ENCODE peak calls at places on chromosomes 4 and X, in eight cellular contexts. D, N, J, P, X, K, A and Y are unnamed samples.

GRCh38 chr4:75653845-75654503 is 19.2 kb downstream of the G3BP2 start:
- DNase-seq in D (no peak), N (no peak), J (peak; percentile 46), P (peak; percentile 50), X (peak; percentile 61), K (peak; percentile 59), A (peak; percentile 51), Y (no peak)

GRCh38 chr4:94642561-94642866 is 115.2 kb upstream of the BMPR1B start:
- DNase-seq in D (no peak), N (no peak), J (no peak), P (no peak), X (no peak), K (peak; percentile 41), A (no peak), Y (no peak)

GRCh38 chr4:108117473-108118182 is 51.1 kb downstream of the LEF1 start:
- DNase-seq in D (peak; percentile 39), N (no peak), J (no peak), P (peak; percentile 90), X (no peak), K (no peak), A (no peak), Y (peak; percentile 40)

GRCh38 chr4:145909773-145910172 is 28.9 kb downstream of the ZNF827 start:
- DNase-seq in D (no peak), N (no peak), J (no peak), P (no peak), X (no peak), K (peak; percentile 10), A (no peak), Y (no peak)

GRCh38 chr4:98630804-98631454 is 27.5 kb downstream of the TSPAN5 start:
- DNase-seq in D (no peak), N (no peak), J (no peak), P (no peak), X (no peak), K (peak; percentile 8), A (no peak), Y (no peak)

GRCh38 chr4:181802207-181802606 is 441.0 kb upstream of the TENM3 start:
- DNase-seq in D (no peak), N (no peak), J (no peak), P (no peak), X (no peak), K (no peak), A (no peak), Y (no peak)

GRCh38 chr4:86481429-86481828 is 112.7 kb upstream of the PTPN13 start:
- DNase-seq in D (no peak), N (no peak), J (no peak), P (peak; percentile 67), X (no peak), K (no peak), A (no peak), Y (no peak)

GRCh38 chr4:105426187-105426897 is 47.5 kb downstream of the PPA2 start:
- DNase-seq in D (no peak), N (no peak), J (no peak), P (no peak), X (no peak), K (no peak), A (no peak), Y (no peak)

GRCh38 chr4:108492816-108493595 is 127.4 kb upstream of the RPL34 start:
- DNase-seq in D (peak; percentile 39), N (peak; percentile 73), J (peak; percentile 39), P (peak; percentile 75), X (no peak), K (peak; percentile 23), A (peak; percentile 15), Y (peak; percentile 50)

GRCh38 chr4:17809667-17810066 is 890 bp downstream of the DCAF16 start:
- DNase-seq in D (peak; percentile 32), N (no peak), J (no peak), P (no peak), X (peak; percentile 14), K (peak; percentile 10), A (no peak), Y (peak; percentile 23)

GRCh38 chr4:2909583-2909982 is 53.6 kb downstream of the NOP14 start:
- DNase-seq in D (no peak), N (no peak), J (no peak), P (no peak), X (no peak), K (no peak), A (no peak), Y (no peak)
- H4K20me1 ChIP-seq in D (no peaks in the 10 kb centered on the region), N (no peaks in the 10 kb centered on the region), J (no peaks in the 10 kb centered on the region), P (peaks cover 7% of the 10 kb centered on the region), X (no peaks in the 10 kb centered on the region), K (no peaks in the 10 kb centered on the region), A (no peaks in the 10 kb centered on the region), Y (peaks cover 6% of the 10 kb centered on the region)

GRCh38 chrX:49878834-49879655 is at the start of gene USP27X:
- DNase-seq in D (peak; percentile 73), N (peak; percentile 81), J (peak; percentile 75), P (peak; percentile 91), X (peak; percentile 77), K (peak; percentile 89), A (peak; percentile 88), Y (no peak)
- H3K4me3 ChIP-seq in D (peak within 1 kb of the TSS; percentile 68), N (peak within 1 kb of the TSS; percentile 61), J (peak within 1 kb of the TSS; percentile 64), P (peak within 1 kb of the TSS; percentile 60), X (peak within 1 kb of the TSS; percentile 62), K (peak within 1 kb of the TSS; percentile 82), A (peak within 1 kb of the TSS; percentile 1), Y (no peak within 1 kb of the TSS)

GRCh38 chrX:133258481-133258880 is 40.3 kb upstream of the TFDP3 start:
- DNase-seq in D (no peak), N (no peak), J (peak; percentile 34), P (no peak), X (no peak), K (peak; percentile 68), A (no peak), Y (no peak)
- H3K4me2 ChIP-seq in D (no peak overlapping the region), N (no peak overlapping the region), J (no peak overlapping the region), P (no peak overlapping the region), X (no peak overlapping the region), K (no peak overlapping the region), A (no peak overlapping the region), Y (no peak overlapping the region)

GRCh38 chrX:68896581-68896980 is 67.8 kb downstream of the EFNB1 start:
- DNase-seq in D (no peak), N (no peak), J (no peak), P (no peak), X (no peak), K (no peak), A (no peak), Y (no peak)
- H4K20me1 ChIP-seq in D (no peaks in the 10 kb centered on the region), N (no peaks in the 10 kb centered on the region), J (no peaks in the 10 kb centered on the region), P (no peaks in the 10 kb centered on the region), X (no peaks in the 10 kb centered on the region), K (no peaks in the 10 kb centered on the region), A (no peaks in the 10 kb centered on the region), Y (no peaks in the 10 kb centered on the region)

GRCh38 chrX:69614896-69615295 is 1.0 kb upstream of the EDA start:
- DNase-seq in D (no peak), N (no peak), J (no peak), P (no peak), X (no peak), K (no peak), A (no peak), Y (no peak)

GRCh38 chrX:69615323-69615722 is 590 bp upstream of the EDA start:
- DNase-seq in D (no peak), N (no peak), J (no peak), P (peak; percentile 72), X (no peak), K (no peak), A (no peak), Y (no peak)

GRCh38 chrX:69613946-69614345 is 2.0 kb upstream of the EDA start:
- DNase-seq in D (no peak), N (no peak), J (no peak), P (no peak), X (no peak), K (no peak), A (no peak), Y (no peak)

GRCh38 chrX:69616520-69617203 is 749 bp downstream of the EDA start:
- DNase-seq in D (no peak), N (peak; percentile 12), J (no peak), P (peak; percentile 46), X (peak; percentile 0), K (peak; percentile 4), A (peak; percentile 42), Y (no peak)

DNA sequence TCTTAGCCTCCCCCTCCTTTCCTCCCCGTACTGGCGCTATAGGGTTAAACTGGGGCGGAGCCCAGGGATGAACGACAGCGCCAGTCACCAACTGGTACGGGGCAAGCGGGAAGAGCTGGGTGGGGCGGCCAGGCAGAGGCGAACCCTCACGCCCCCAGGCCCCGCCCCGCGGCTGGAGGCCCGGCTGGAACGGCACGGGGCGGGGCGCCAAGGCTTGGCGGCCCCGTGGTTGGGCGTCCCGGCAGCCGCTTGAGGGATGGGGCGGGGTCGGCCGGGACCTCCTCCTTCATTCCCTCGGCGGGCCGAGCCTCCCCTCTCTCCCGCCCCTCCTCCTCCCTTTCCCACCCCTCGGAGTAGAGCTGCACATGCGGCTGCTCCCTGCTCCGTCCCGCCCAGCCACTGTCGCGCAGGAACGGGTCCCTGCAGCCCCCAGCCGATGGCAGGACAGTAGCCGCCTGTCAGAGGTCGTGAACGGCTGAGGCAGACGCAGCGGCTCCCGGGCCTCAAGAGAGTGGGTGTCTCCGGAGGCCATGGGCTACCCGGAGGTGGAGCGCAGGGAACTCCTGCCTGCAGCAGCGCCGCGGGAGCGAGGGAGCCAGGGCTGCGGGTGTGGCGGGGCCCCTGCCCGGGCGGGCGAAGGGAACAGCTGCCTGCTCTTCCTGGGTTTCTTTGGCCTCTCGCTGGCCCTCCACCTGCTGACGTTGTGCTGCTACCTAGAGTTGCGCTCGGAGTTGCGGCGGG is at the start of gene EDA:
- DNase-seq in D (peak; percentile 84), N (peak; percentile 86), J (peak; percentile 64), P (peak; percentile 97), X (peak; percentile 71), K (peak; percentile 76), A (peak; percentile 94), Y (no peak)
- H3K4me3 ChIP-seq in D (peak within 1 kb of the TSS; percentile 70), N (peak within 1 kb of the TSS; percentile 67), J (peak within 1 kb of the TSS; percentile 61), P (peak within 1 kb of the TSS; percentile 55), X (no peak within 1 kb of the TSS), K (peak within 1 kb of the TSS; percentile 63), A (peak within 1 kb of the TSS; percentile 63), Y (no peak within 1 kb of the TSS)

DNA sequence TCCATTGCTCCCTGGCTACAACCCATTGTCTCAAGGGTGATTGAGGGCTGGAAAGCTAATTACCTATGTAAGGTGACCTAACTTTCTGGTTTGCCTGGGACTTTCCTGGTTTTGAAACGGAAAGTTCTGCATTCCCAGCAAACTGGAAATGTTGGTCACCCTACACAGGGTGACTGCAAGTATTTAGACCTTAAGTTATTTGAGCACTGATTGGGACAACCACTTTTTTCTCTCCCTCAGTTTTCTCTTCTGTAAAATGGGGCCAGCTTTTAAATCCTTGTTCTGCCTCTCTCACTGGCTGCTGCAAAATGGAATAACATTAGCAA is 23.7 kb upstream of the MSN start:
- DNase-seq in D (no peak), N (no peak), J (peak; percentile 74), P (no peak), X (no peak), K (no peak), A (no peak), Y (no peak)
- H3K4me2 ChIP-seq in D (no peak overlapping the region), N (no peak overlapping the region), J (no peak overlapping the region), P (no peak overlapping the region), X (no peak overlapping the region), K (no peak overlapping the region), A (no peak overlapping the region), Y (no peak overlapping the region)

GRCh38 chr4:152327606-152328453 is 208.1 kb downstream of the FBXW7 start:
- DNase-seq in D (no peak), N (peak; percentile 78), J (no peak), P (no peak), X (no peak), K (no peak), A (no peak), Y (no peak)
- H4K20me1 ChIP-seq in D (no peaks in the 10 kb centered on the region), N (no peaks in the 10 kb centered on the region), J (no peaks in the 10 kb centered on the region), P (no peaks in the 10 kb centered on the region), X (no peaks in the 10 kb centered on the region), K (no peaks in the 10 kb centered on the region), A (no peaks in the 10 kb centered on the region), Y (no peaks in the 10 kb centered on the region)